ENCODE peak calls at places on chromosomes 6 and 20, in nine cellular contexts. M, B, T, R, L, P, W, D and A are unnamed samples.

GRCh38 chr6:107493158-107494057 is 3.5 kb downstream of the SOBP start:
- DNase-seq in D (peak), L (no peak), M (no peak), T (peak), R (peak), W (no peak), P (peak), B (peak), A (peak)

GRCh38 chr6:17869753-17870050 is 117.7 kb downstream of the KIF13A start:
- DNase-seq in L (no peak), T (no peak), D (no peak), P (no peak), B (no peak), M (peak), R (no peak), W (no peak), A (no peak)

GRCh38 chr6:137148291-137149076 is 25.0 kb downstream of the IL22RA2 start:
- DNase-seq in T (no peak), M (no peak), D (peak), R (peak), W (no peak), B (no peak), L (no peak), P (peak), A (no peak)

GRCh38 chr6:147769496-147770087 is 261.1 kb downstream of the SAMD5 start:
- DNase-seq in M (no peak), B (no peak), R (peak), W (no peak), D (no peak), P (no peak), T (no peak), L (no peak), A (no peak)

GRCh38 chr6:509676-510075 is 118.1 kb downstream of the IRF4 start:
- DNase-seq in R (peak), D (no peak), T (no peak), W (no peak), P (no peak), B (no peak), L (no peak), M (no peak), A (no peak)

GRCh38 chr20:19943021-19943659 is 74.0 kb upstream of the NAA20 start:
- DNase-seq in L (no peak), B (no peak), R (no peak), D (no peak), W (no peak), M (no peak), P (no peak), T (no peak), A (no peak)

GRCh38 chr6:12467706-12468670 is 177.8 kb downstream of the EDN1 start:
- DNase-seq in R (no peak), L (no peak), W (no peak), B (no peak), P (no peak), M (no peak), T (peak), D (peak), A (no peak)

GRCh38 chr20:24968278-24968677 is 19.2 kb downstream of the CST7 start:
- DNase-seq in D (no peak), P (no peak), M (no peak), R (no peak), L (peak), B (no peak), T (no peak), W (no peak), A (no peak)

GRCh38 chr20:50655325-50655880 is 35.9 kb downstream of the RIPOR3 start:
- DNase-seq in B (no peak), W (no peak), M (peak), L (no peak), T (peak), D (peak), P (peak), R (peak), A (peak)

GRCh38 chr6:138008791-138009190 is 98.4 kb downstream of the PERP start:
- DNase-seq in P (no peak), D (no peak), L (no peak), R (no peak), M (no peak), W (no peak), T (no peak), B (no peak), A (no peak)

GRCh38 chr6:43478008-43478372 is 620 bp downstream of the TJAP1 start:
- DNase-seq in W (no peak), R (no peak), M (no peak), L (no peak), P (peak), T (no peak), D (no peak), B (no peak), A (no peak)

GRCh38 chr6:51929934-51930574 is 157.4 kb downstream of the PKHD1 start:
- DNase-seq in T (no peak), D (no peak), W (no peak), L (no peak), B (no peak), R (no peak), P (no peak), M (no peak), A (no peak)

GRCh38 chr6:146289816-146290588 is 253.6 kb upstream of the RAB32 start:
- DNase-seq in T (peak), R (peak), P (peak), B (no peak), W (no peak), L (no peak), M (no peak), D (peak), A (no peak)

GRCh38 chr20:62845818-62846527 is 15.6 kb downstream of the TCFL5 start:
- DNase-seq in D (peak), R (no peak), M (no peak), P (no peak), B (no peak), W (no peak), L (no peak), T (peak), A (no peak)

GRCh38 chr6:41546475-41546865 is 289 bp downstream of the FOXP4 start:
- DNase-seq in W (peak), B (peak), D (no peak), T (no peak), P (peak), R (no peak), L (no peak), M (no peak), A (no peak)

GRCh38 chr6:135195522-135195921 is 14.4 kb downstream of the MYB start:
- DNase-seq in L (no peak), R (no peak), W (no peak), T (no peak), B (peak), M (no peak), P (no peak), D (no peak), A (no peak)

GRCh38 chr6:135192256-135193174 is 11.4 kb downstream of the MYB start:
- DNase-seq in W (no peak), T (no peak), L (no peak), B (peak), D (no peak), R (no peak), M (no peak), P (no peak), A (no peak)

GRCh38 chr6:135193221-135193620 is 12.1 kb downstream of the MYB start:
- DNase-seq in P (no peak), T (no peak), L (no peak), B (no peak), D (no peak), R (no peak), M (no peak), W (no peak), A (no peak)

GRCh38 chr6:135195045-135195444 is 13.9 kb downstream of the MYB start:
- DNase-seq in W (no peak), P (no peak), T (no peak), B (no peak), L (no peak), R (no peak), D (no peak), M (no peak), A (no peak)

DNA sequence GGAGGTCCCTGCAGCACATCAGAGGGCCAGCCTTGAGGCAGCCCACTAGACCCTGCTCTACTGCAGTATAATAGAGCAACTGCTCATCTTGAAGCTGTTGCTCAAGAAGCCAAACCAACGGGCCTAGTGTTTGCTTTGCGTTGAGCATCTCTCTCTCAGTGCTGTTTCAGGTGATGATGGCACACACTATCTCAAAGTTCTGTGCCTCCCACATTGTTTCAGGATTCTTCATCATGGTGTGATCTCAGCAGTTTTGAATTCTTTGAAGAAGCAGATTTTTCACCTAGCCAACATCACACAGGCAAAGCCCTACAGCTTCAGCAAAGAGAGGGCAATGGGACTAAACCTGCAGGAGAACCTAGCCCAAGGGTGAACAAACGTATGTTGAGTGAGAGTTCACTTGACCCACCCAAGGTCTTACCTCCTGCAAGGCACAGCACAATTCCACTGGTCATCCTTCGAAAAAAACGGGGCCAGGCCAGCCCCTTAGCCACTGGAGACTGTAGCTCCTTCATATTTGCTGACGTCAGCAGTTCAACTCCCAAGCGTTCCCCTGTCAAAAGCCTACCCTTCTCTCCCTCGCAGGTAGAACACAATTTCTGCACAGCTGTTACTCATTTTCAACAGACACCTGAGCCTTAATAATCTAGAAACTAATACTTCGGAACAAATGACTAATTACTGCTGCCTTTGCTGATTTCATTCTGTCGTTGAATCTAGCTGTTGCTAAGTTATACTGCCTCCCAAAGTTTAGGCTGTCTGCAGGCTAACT is 15.8 kb downstream of the MYB start:
- DNase-seq in B (no peak), P (no peak), T (no peak), R (no peak), W (no peak), M (no peak), L (no peak), D (no peak), A (no peak)
- H3K4me2 ChIP-seq in B (no peak), P (no peak), T (no peak), R (no peak), W (no peak), M (no peak), L (no peak), D (no peak), A (no peak)

DNA sequence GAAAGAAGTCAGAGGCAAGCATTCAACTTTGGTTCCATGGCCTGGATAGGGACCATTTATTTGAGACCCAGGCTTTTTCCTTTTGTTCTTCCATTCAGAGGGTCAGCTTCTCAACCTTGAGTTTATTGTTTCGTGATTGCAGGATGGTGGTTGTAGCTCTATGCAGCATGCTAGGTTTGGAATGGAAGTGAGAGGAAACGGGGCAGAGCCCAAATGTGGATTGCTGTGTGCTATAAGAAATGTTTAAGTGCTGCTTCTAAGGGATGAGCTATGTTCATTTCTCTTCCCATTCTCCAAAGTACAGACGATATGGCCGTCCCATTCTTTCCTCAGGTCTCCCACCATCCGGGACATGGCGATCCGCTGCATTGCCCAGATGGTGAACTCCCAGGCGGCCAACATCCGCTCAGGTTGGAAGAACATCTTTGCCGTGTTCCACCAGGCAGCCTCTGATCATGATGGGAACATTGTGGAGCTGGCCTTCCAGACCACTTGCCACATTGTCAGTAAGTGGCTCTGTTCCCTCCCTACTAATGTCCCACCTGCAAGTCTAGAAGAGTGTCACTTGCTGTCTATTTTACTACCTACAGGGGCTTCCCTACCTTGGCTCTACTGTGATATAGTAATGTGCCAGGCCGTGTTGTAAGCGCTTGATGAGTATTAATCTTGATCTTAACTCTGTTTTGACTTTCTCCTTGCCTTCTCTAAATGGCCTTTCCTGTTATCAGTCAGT is 36.0 kb upstream of the CSE1L start:
- DNase-seq in B (no peak), R (no peak), P (no peak), T (no peak), M (no peak), D (no peak), W (no peak), L (no peak), A (no peak)
- H3K27ac ChIP-seq in B (no peak), R (no peak), P (no peak), T (no peak), M (no peak), D (no peak), W (no peak), L (no peak), A (no peak)

DNA sequence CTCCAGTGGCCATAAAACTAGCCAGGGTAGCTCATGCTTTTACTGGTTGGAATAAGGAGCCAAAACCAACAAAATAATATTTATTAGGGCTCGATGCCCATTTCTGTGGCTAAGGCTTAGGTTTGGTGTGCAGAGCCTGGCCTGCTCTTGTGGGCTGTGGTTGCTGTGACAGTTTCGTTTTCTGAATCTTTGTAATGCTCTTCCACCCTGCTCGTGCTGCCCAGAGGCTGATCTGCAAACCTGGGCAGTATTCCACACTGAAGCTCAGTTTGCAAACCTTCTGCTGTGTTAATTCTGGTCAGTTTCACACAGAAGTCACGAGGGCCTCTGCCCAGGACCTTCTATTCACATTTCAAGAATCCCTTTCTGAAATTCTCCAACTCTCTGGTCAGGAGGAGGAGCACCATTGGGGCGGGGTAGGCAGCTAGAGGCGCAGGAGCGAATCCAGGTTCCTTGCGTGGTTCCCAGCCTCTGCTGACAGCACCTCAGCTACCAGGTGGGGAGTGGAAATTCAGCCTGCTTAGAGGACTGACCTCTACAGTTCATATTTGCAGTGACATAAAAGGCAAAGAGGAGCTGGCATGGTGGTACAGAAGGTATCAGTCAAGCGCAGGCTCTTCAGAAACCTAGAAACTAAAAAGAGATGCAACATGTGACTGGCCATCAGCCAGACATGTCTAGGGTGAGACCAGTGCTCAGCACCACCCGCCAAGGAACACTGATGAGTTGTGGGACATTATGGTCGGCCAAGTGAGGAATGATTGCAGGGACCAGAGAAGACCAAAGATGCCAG is 14.3 kb upstream of the C20orf144 start:
- DNase-seq in R (no peak), W (peak), D (peak), T (peak), L (no peak), B (no peak), P (peak), M (no peak), A (no peak)
- H2AFZ ChIP-seq in R (no peak), W (no peak), D (no peak), T (no peak), L (no peak), B (no peak), P (no peak), M (no peak), A (no peak)

GRCh38 chr20:5719861-5720401 is 30.3 kb upstream of the SHLD1 start:
- DNase-seq in T (peak), W (no peak), M (no peak), L (no peak), R (peak), P (peak), D (peak), B (no peak), A (no peak)

GRCh38 chr20:5716953-5717352 is 33.2 kb upstream of the SHLD1 start:
- DNase-seq in T (no peak), L (no peak), R (no peak), W (no peak), D (no peak), P (no peak), B (no peak), M (no peak), A (no peak)

GRCh38 chr20:5718896-5719595 is 31.2 kb upstream of the SHLD1 start:
- DNase-seq in L (no peak), W (no peak), P (no peak), M (no peak), R (no peak), B (no peak), D (no peak), T (no peak), A (no peak)

GRCh38 chr20:5714261-5715041 is 35.8 kb upstream of the SHLD1 start:
- DNase-seq in L (peak), D (peak), B (peak), W (peak), M (no peak), T (no peak), R (peak), P (no peak), A (peak)

DNA sequence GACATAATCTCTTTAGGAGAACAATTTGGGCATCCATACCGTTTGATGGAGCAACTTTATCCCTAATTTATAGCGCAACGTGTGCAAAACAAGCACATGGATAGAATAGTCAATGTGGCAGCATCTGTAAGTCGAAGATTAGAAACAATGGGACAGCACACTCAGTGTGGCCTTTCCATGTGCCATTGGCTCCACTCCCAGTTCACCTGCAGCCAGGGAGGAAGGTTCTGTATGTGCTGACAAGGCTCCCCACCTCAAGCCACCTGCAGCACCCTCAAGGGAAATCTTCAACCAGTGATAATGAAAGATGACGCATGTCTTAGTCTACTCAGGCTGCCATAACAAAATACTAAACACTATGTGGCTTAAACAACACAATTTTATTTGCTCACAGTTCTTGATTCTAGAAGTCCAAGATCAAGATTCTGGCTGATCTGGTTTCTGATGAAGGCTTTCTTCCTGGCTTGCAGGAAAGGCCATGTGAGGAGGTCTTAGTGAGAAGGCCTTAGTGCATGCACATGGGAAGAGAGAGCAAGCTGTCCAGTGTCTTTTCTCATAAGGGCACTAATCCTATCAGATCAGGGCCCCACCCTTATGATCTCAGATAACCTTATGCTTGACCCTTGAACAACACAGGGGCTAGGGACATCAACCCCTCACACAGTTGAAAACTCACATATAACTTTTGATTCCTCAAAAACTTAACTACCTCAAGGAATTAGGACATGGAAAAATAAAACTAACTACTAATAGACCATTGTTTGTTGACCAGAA is 34.9 kb upstream of the SHLD1 start:
- DNase-seq in L (no peak), R (no peak), M (no peak), W (no peak), T (no peak), D (no peak), B (no peak), P (no peak), A (no peak)
- H3K4me2 ChIP-seq in L (no peak), R (no peak), M (no peak), W (no peak), T (no peak), D (no peak), B (no peak), P (no peak), A (no peak)